ENCODE peak calls at places on chromosomes 11 and 22, in nine cellular contexts. O, Z, T, P, X, F, B, C and I are unnamed samples.

GRCh38 chr11:108985611-108986279 is 320.9 kb downstream of the DDX10 start:
- DNase-seq in P (no peak), X (no peak), B (peak; percentile 28), O (no peak), C (no peak), Z (no peak), T (no peak), F (no peak), I (no peak)

GRCh38 chr11:66280428-66280827 is 2.5 kb downstream of the CNIH2 start:
- DNase-seq in X (no peak), F (no peak), P (no peak), Z (no peak), B (no peak), C (no peak), T (no peak), O (no peak), I (no peak)

GRCh38 chr11:113114452-113115027 is 153.3 kb downstream of the NCAM1 start:
- DNase-seq in Z (peak; percentile 67), C (peak; percentile 65), T (peak; percentile 3), F (no peak), X (peak; percentile 36), O (peak; percentile 9), B (peak; percentile 15), P (peak; percentile 63), I (no peak)

GRCh38 chr22:38706101-38706884 is 549 bp downstream of the GTPBP1 start:
- DNase-seq in O (peak; percentile 20), B (peak; percentile 7), Z (peak; percentile 51), C (peak; percentile 70), F (no peak), T (peak; percentile 22), P (peak; percentile 61), X (no peak), I (peak; percentile 32)

GRCh38 chr11:132770802-132771545 is 761.3 kb downstream of the OPCML start:
- DNase-seq in P (no peak), Z (no peak), X (no peak), B (no peak), O (no peak), F (no peak), C (no peak), T (no peak), I (no peak)

GRCh38 chr22:37328017-37328416 is 45.7 kb downstream of the CYTH4 start:
- DNase-seq in F (no peak), P (no peak), B (peak; percentile 92), C (no peak), O (no peak), Z (no peak), X (no peak), T (no peak), I (no peak)

GRCh38 chr22:17281026-17281809 is 62.0 kb upstream of the ADA2 start:
- DNase-seq in Z (no peak), F (no peak), O (no peak), C (no peak), P (no peak), B (no peak), X (no peak), T (no peak), I (peak; percentile 20)

GRCh38 chr11:8705171-8705570 is 22.6 kb downstream of the RPL27A start:
- DNase-seq in P (no peak), F (no peak), C (no peak), B (no peak), X (no peak), O (no peak), Z (no peak), T (no peak), I (no peak)

GRCh38 chr11:64960719-64961118 is 11.2 kb downstream of the MAJIN start:
- DNase-seq in Z (no peak), P (no peak), O (no peak), X (no peak), T (no peak), C (no peak), F (no peak), B (no peak), I (no peak)

GRCh38 chr11:10350341-10350740 is 45.5 kb downstream of the ADM start:
- DNase-seq in F (no peak), Z (no peak), X (no peak), O (no peak), B (peak; percentile 85), C (no peak), T (no peak), P (no peak), I (no peak)

GRCh38 chr22:21967693-21968271 is 14.8 kb downstream of the TOP3B start:
- DNase-seq in C (no peak), Z (no peak), O (no peak), X (no peak), P (no peak), F (no peak), B (no peak), T (no peak), I (no peak)

GRCh38 chr22:48944756-48945620 is 882.7 kb downstream of the BRD1 start:
- DNase-seq in O (no peak), T (no peak), C (no peak), F (no peak), Z (no peak), B (no peak), P (no peak), X (no peak), I (no peak)

GRCh38 chr22:23255506-23255905 is 75.2 kb downstream of the BCR start:
- DNase-seq in P (no peak), B (no peak), T (no peak), C (no peak), X (no peak), Z (no peak), F (no peak), O (no peak), I (no peak)

GRCh38 chr11:126468102-126468521 is 112.6 kb downstream of the ST3GAL4 start:
- DNase-seq in C (no peak), P (peak; percentile 55), B (no peak), F (no peak), T (no peak), X (no peak), O (no peak), Z (peak; percentile 42), I (no peak)

GRCh38 chr11:44848203-44848962 is 102.3 kb downstream of the TP53I11 start:
- DNase-seq in X (no peak), C (no peak), Z (no peak), O (no peak), F (no peak), P (no peak), B (no peak), T (no peak), I (no peak)

GRCh38 chr22:27866136-27867091 is 52.6 kb downstream of the PITPNB start:
- DNase-seq in F (no peak), T (no peak), C (no peak), X (no peak), P (no peak), B (no peak), O (no peak), Z (peak; percentile 52), I (no peak)

GRCh38 chr11:133710681-133711240 is 134.6 kb downstream of the SPATA19 start:
- DNase-seq in P (no peak), F (no peak), Z (no peak), C (no peak), X (no peak), O (no peak), T (no peak), B (no peak), I (no peak)